ENCODE peak calls at places on chromosomes 1 and 21, in eight cellular contexts. One of them, this sample, is unnamed. For H3K27me3, the result is how much of the 10 kb centered on the place peaks cover.

GRCh38 chr1:32957017-32957416 is 7.6 kb downstream of the RNF19B start:
- DNase-seq in Panc1: no peak
- DNase-seq in prostate gland: no peak
- DNase-seq in lung: no peak
- DNase-seq in suprapubic skin: no peak
- DNase-seq in ovary: no peak
- DNase-seq in heart left ventricle: no peak
- DNase-seq in kidney epithelial cell: no peak
- DNase-seq in this sample: no peak

GRCh38 chr1:44924835-44925464 is 61.4 kb downstream of the EIF2B3 start:
- DNase-seq in Panc1: peak
- DNase-seq in prostate gland: no peak
- DNase-seq in lung: no peak
- DNase-seq in suprapubic skin: no peak
- DNase-seq in ovary: no peak
- DNase-seq in heart left ventricle: no peak
- DNase-seq in kidney epithelial cell: no peak
- DNase-seq in this sample: peak

GRCh38 chr1:227816750-227817446 is 1.4 kb downstream of the PRSS38 start:
- DNase-seq in Panc1: no peak
- DNase-seq in prostate gland: no peak
- DNase-seq in lung: no peak
- DNase-seq in suprapubic skin: no peak
- DNase-seq in ovary: no peak
- DNase-seq in heart left ventricle: no peak
- DNase-seq in kidney epithelial cell: no peak
- DNase-seq in this sample: no peak

GRCh38 chr1:33255347-33256311 is 663 bp upstream of the ZNF362 start:
- DNase-seq in Panc1: no peak
- DNase-seq in prostate gland: peak
- DNase-seq in lung: peak
- DNase-seq in suprapubic skin: peak
- DNase-seq in ovary: peak
- DNase-seq in heart left ventricle: peak
- DNase-seq in kidney epithelial cell: peak
- DNase-seq in this sample: no peak

GRCh38 chr1:158002022-158002629 is 8.7 kb downstream of the KIRREL1 start:
- DNase-seq in Panc1: no peak
- DNase-seq in prostate gland: no peak
- DNase-seq in lung: no peak
- DNase-seq in suprapubic skin: no peak
- DNase-seq in ovary: no peak
- DNase-seq in heart left ventricle: no peak
- DNase-seq in kidney epithelial cell: no peak
- DNase-seq in this sample: no peak

GRCh38 chr1:74737360-74737759 is 4.4 kb downstream of the TYW3 start:
- DNase-seq in Panc1: no peak
- DNase-seq in prostate gland: no peak
- DNase-seq in lung: no peak
- DNase-seq in suprapubic skin: no peak
- DNase-seq in ovary: no peak
- DNase-seq in heart left ventricle: no peak
- DNase-seq in kidney epithelial cell: no peak
- DNase-seq in this sample: no peak

GRCh38 chr1:201019321-201019977 is 4.1 kb downstream of the KIF21B start:
- DNase-seq in Panc1: no peak
- DNase-seq in prostate gland: no peak
- DNase-seq in lung: peak
- DNase-seq in suprapubic skin: no peak
- DNase-seq in ovary: no peak
- DNase-seq in heart left ventricle: peak
- DNase-seq in kidney epithelial cell: no peak
- DNase-seq in this sample: no peak

GRCh38 chr1:212606734-212607205 is 1.8 kb upstream of the ATF3 start:
- DNase-seq in Panc1: no peak
- DNase-seq in prostate gland: peak
- DNase-seq in lung: peak
- DNase-seq in suprapubic skin: peak
- DNase-seq in ovary: no peak
- DNase-seq in heart left ventricle: peak
- DNase-seq in kidney epithelial cell: no peak
- DNase-seq in this sample: no peak

GRCh38 chr1:8373547-8374270 is 55.8 kb downstream of the SLC45A1 start:
- DNase-seq in Panc1: no peak
- DNase-seq in prostate gland: peak
- DNase-seq in lung: peak
- DNase-seq in suprapubic skin: no peak
- DNase-seq in ovary: peak
- DNase-seq in heart left ventricle: no peak
- DNase-seq in kidney epithelial cell: peak
- DNase-seq in this sample: peak

GRCh38 chr1:232044728-232045127 is 418.1 kb downstream of the DISC1 start:
- DNase-seq in Panc1: no peak
- DNase-seq in prostate gland: no peak
- DNase-seq in lung: peak
- DNase-seq in suprapubic skin: no peak
- DNase-seq in ovary: no peak
- DNase-seq in heart left ventricle: no peak
- DNase-seq in kidney epithelial cell: no peak
- DNase-seq in this sample: no peak

GRCh38 chr1:243818978-243819377 is 31.1 kb downstream of the AKT3 start:
- DNase-seq in Panc1: no peak
- DNase-seq in prostate gland: no peak
- DNase-seq in lung: no peak
- DNase-seq in suprapubic skin: no peak
- DNase-seq in ovary: no peak
- DNase-seq in heart left ventricle: no peak
- DNase-seq in kidney epithelial cell: no peak
- DNase-seq in this sample: no peak

GRCh38 chr1:73593379-73593778 is 604.6 kb downstream of the LRRIQ3 start:
- DNase-seq in Panc1: peak
- DNase-seq in prostate gland: peak
- DNase-seq in lung: peak
- DNase-seq in suprapubic skin: no peak
- DNase-seq in ovary: no peak
- DNase-seq in heart left ventricle: no peak
- DNase-seq in kidney epithelial cell: peak
- DNase-seq in this sample: peak

GRCh38 chr1:163315773-163316374 is 5.9 kb upstream of the NUF2 start:
- DNase-seq in Panc1: no peak
- DNase-seq in prostate gland: no peak
- DNase-seq in lung: no peak
- DNase-seq in suprapubic skin: no peak
- DNase-seq in ovary: peak
- DNase-seq in heart left ventricle: no peak
- DNase-seq in kidney epithelial cell: no peak
- DNase-seq in this sample: no peak

GRCh38 chr1:110773813-110774212 is 99.1 kb upstream of the KCNA3 start:
- DNase-seq in Panc1: no peak
- DNase-seq in prostate gland: no peak
- DNase-seq in lung: no peak
- DNase-seq in suprapubic skin: no peak
- DNase-seq in ovary: no peak
- DNase-seq in heart left ventricle: no peak
- DNase-seq in kidney epithelial cell: no peak
- DNase-seq in this sample: no peak

GRCh38 chr1:110774398-110774797 is 98.5 kb upstream of the CD53 start:
- DNase-seq in Panc1: no peak
- DNase-seq in prostate gland: no peak
- DNase-seq in lung: no peak
- DNase-seq in suprapubic skin: no peak
- DNase-seq in ovary: no peak
- DNase-seq in heart left ventricle: no peak
- DNase-seq in kidney epithelial cell: no peak
- DNase-seq in this sample: no peak

GRCh38 chr1:110768595-110768994 is 93.9 kb upstream of the KCNA3 start:
- DNase-seq in Panc1: no peak
- DNase-seq in prostate gland: no peak
- DNase-seq in lung: no peak
- DNase-seq in suprapubic skin: no peak
- DNase-seq in ovary: no peak
- DNase-seq in heart left ventricle: no peak
- DNase-seq in kidney epithelial cell: no peak
- DNase-seq in this sample: no peak

GRCh38 chr1:110771245-110772022 is 96.7 kb upstream of the KCNA3 start:
- DNase-seq in Panc1: no peak
- DNase-seq in prostate gland: no peak
- DNase-seq in lung: no peak
- DNase-seq in suprapubic skin: no peak
- DNase-seq in ovary: no peak
- DNase-seq in heart left ventricle: no peak
- DNase-seq in kidney epithelial cell: no peak
- DNase-seq in this sample: no peak

GRCh38 chr1:110770832-110771231 is 96.1 kb upstream of the KCNA3 start:
- DNase-seq in Panc1: no peak
- DNase-seq in prostate gland: no peak
- DNase-seq in lung: no peak
- DNase-seq in suprapubic skin: no peak
- DNase-seq in ovary: no peak
- DNase-seq in heart left ventricle: no peak
- DNase-seq in kidney epithelial cell: no peak
- DNase-seq in this sample: no peak
- H3K27me3 ChIP-seq in Panc1: under half
- H3K27me3 ChIP-seq in prostate gland: under half
- H3K27me3 ChIP-seq in lung: under half
- H3K27me3 ChIP-seq in suprapubic skin: under half
- H3K27me3 ChIP-seq in ovary: under half
- H3K27me3 ChIP-seq in heart left ventricle: under half
- H3K27me3 ChIP-seq in kidney epithelial cell: under half
- H3K27me3 ChIP-seq in this sample: under half

GRCh38 chr1:182684128-182684828 is at the start of gene RGS8:
- DNase-seq in Panc1: no peak
- DNase-seq in prostate gland: no peak
- DNase-seq in lung: no peak
- DNase-seq in suprapubic skin: no peak
- DNase-seq in ovary: no peak
- DNase-seq in heart left ventricle: no peak
- DNase-seq in kidney epithelial cell: no peak
- DNase-seq in this sample: no peak
- H3K4me3 ChIP-seq in Panc1: no peak
- H3K4me3 ChIP-seq in prostate gland: no peak
- H3K4me3 ChIP-seq in lung: no peak
- H3K4me3 ChIP-seq in suprapubic skin: no peak
- H3K4me3 ChIP-seq in ovary: no peak
- H3K4me3 ChIP-seq in heart left ventricle: no peak
- H3K4me3 ChIP-seq in kidney epithelial cell: no peak
- H3K4me3 ChIP-seq in this sample: no peak

GRCh38 chr1:42735477-42736105 is 4.4 kb downstream of the CLDN19 start:
- DNase-seq in Panc1: no peak
- DNase-seq in prostate gland: no peak
- DNase-seq in lung: no peak
- DNase-seq in suprapubic skin: no peak
- DNase-seq in ovary: no peak
- DNase-seq in heart left ventricle: no peak
- DNase-seq in kidney epithelial cell: no peak
- DNase-seq in this sample: no peak

GRCh38 chr1:42737257-42737656 is 2.8 kb downstream of the CLDN19 start:
- DNase-seq in Panc1: no peak
- DNase-seq in prostate gland: peak
- DNase-seq in lung: peak
- DNase-seq in suprapubic skin: peak
- DNase-seq in ovary: no peak
- DNase-seq in heart left ventricle: no peak
- DNase-seq in kidney epithelial cell: no peak
- DNase-seq in this sample: no peak

GRCh38 chr1:42735056-42735455 is 5.0 kb downstream of the CLDN19 start:
- DNase-seq in Panc1: no peak
- DNase-seq in prostate gland: no peak
- DNase-seq in lung: no peak
- DNase-seq in suprapubic skin: no peak
- DNase-seq in ovary: no peak
- DNase-seq in heart left ventricle: no peak
- DNase-seq in kidney epithelial cell: no peak
- DNase-seq in this sample: no peak

GRCh38 chr1:42736571-42737200 is 3.4 kb downstream of the CLDN19 start:
- DNase-seq in Panc1: no peak
- DNase-seq in prostate gland: no peak
- DNase-seq in lung: no peak
- DNase-seq in suprapubic skin: peak
- DNase-seq in ovary: no peak
- DNase-seq in heart left ventricle: no peak
- DNase-seq in kidney epithelial cell: no peak
- DNase-seq in this sample: no peak

GRCh38 chr1:42736152-42736551 is 3.9 kb downstream of the CLDN19 start:
- DNase-seq in Panc1: no peak
- DNase-seq in prostate gland: no peak
- DNase-seq in lung: no peak
- DNase-seq in suprapubic skin: no peak
- DNase-seq in ovary: no peak
- DNase-seq in heart left ventricle: no peak
- DNase-seq in kidney epithelial cell: no peak
- DNase-seq in this sample: no peak
- TF ChIP-seq CTCF in Panc1: no peak
- TF ChIP-seq CTCF in prostate gland: no peak
- TF ChIP-seq CTCF in lung: no peak
- TF ChIP-seq CTCF in suprapubic skin: no peak
- TF ChIP-seq CTCF in ovary: no peak
- TF ChIP-seq CTCF in heart left ventricle: no peak
- TF ChIP-seq CTCF in kidney epithelial cell: peak
- TF ChIP-seq CTCF in this sample: peak

GRCh38 chr21:33767960-33768359 is 125.7 kb downstream of the ITSN1 start:
- DNase-seq in Panc1: no peak
- DNase-seq in prostate gland: no peak
- DNase-seq in lung: no peak
- DNase-seq in suprapubic skin: no peak
- DNase-seq in ovary: no peak
- DNase-seq in heart left ventricle: no peak
- DNase-seq in kidney epithelial cell: no peak
- DNase-seq in this sample: no peak

GRCh38 chr21:33769057-33769456 is 126.8 kb downstream of the ITSN1 start:
- DNase-seq in Panc1: no peak
- DNase-seq in prostate gland: no peak
- DNase-seq in lung: no peak
- DNase-seq in suprapubic skin: no peak
- DNase-seq in ovary: no peak
- DNase-seq in heart left ventricle: no peak
- DNase-seq in kidney epithelial cell: no peak
- DNase-seq in this sample: no peak

GRCh38 chr21:33770542-33770941 is 128.2 kb downstream of the ITSN1 start:
- DNase-seq in Panc1: no peak
- DNase-seq in prostate gland: no peak
- DNase-seq in lung: no peak
- DNase-seq in suprapubic skin: no peak
- DNase-seq in ovary: no peak
- DNase-seq in heart left ventricle: no peak
- DNase-seq in kidney epithelial cell: no peak
- DNase-seq in this sample: no peak

GRCh38 chr21:33775100-33775828 is 133.0 kb downstream of the ITSN1 start:
- DNase-seq in Panc1: no peak
- DNase-seq in prostate gland: no peak
- DNase-seq in lung: no peak
- DNase-seq in suprapubic skin: no peak
- DNase-seq in ovary: no peak
- DNase-seq in heart left ventricle: no peak
- DNase-seq in kidney epithelial cell: no peak
- DNase-seq in this sample: no peak

DNA sequence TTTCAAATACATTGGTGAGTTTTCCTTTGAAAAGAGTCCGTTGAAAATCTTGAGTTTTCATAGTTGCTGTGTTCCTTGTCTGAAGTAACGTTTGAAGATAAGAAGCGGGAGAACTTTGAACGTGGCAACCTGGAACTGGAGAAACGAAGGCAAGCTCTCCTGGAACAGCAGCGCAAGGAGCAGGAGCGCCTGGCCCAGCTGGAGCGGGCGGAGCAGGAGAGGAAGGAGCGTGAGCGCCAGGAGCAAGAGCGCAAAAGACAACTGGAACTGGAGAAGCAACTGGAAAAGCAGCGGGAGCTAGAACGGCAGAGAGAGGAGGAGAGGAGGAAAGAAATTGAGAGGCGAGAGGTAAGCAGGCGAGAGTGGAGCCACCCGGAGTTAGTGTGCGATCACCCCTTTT is 129.7 kb downstream of the ITSN1 start:
- DNase-seq in Panc1: no peak
- DNase-seq in prostate gland: no peak
- DNase-seq in lung: no peak
- DNase-seq in suprapubic skin: no peak
- DNase-seq in ovary: no peak
- DNase-seq in heart left ventricle: no peak
- DNase-seq in kidney epithelial cell: no peak
- DNase-seq in this sample: no peak
- H3K27me3 ChIP-seq in Panc1: under half
- H3K27me3 ChIP-seq in prostate gland: under half
- H3K27me3 ChIP-seq in lung: under half
- H3K27me3 ChIP-seq in suprapubic skin: under half
- H3K27me3 ChIP-seq in ovary: under half
- H3K27me3 ChIP-seq in heart left ventricle: under half
- H3K27me3 ChIP-seq in kidney epithelial cell: under half
- H3K27me3 ChIP-seq in this sample: under half

This sample was measured in AG04450.